ENCODE peak calls at places on chromosomes 11 and 22, in five cellular contexts. T, S, B, P and Q are unnamed samples.

GRCh38 chr22:37309221-37310074 is 27.1 kb downstream of the CYTH4 start:
- DNase-seq in T (no peak), S (no peak), B (no peak), P (peak), Q (peak)

GRCh38 chr11:2740275-2740940 is 40.6 kb upstream of the KCNQ1OT1 start:
- DNase-seq in T (peak), S (no peak), B (no peak), P (no peak), Q (no peak)

GRCh38 chr22:50035976-50036375 is 22.1 kb downstream of the TTLL8 start:
- DNase-seq in T (no peak), S (no peak), B (no peak), P (no peak), Q (no peak)

GRCh38 chr22:38506118-38506962 is at the start of gene DDX17:
- DNase-seq in T (peak), S (peak), B (peak), P (peak), Q (peak)

GRCh38 chr11:76680517-76681425 is 10.2 kb upstream of the LRRC32 start:
- DNase-seq in T (peak), S (peak), B (no peak), P (peak), Q (peak)

GRCh38 chr22:46129390-46130041 is 20.8 kb upstream of the PPARA start:
- DNase-seq in T (no peak), S (no peak), B (no peak), P (peak), Q (no peak)

GRCh38 chr11:83951521-83951920 is 665.4 kb upstream of the CCDC90B start:
- DNase-seq in T (no peak), S (no peak), B (no peak), P (no peak), Q (no peak)

GRCh38 chr11:12267921-12268320 is 109.5 kb upstream of the PARVA start:
- DNase-seq in T (no peak), S (no peak), B (no peak), P (no peak), Q (no peak)

GRCh38 chr11:128463386-128463829 is 124.0 kb downstream of the ETS1 start:
- DNase-seq in T (no peak), S (peak), B (no peak), P (no peak), Q (no peak)

GRCh38 chr11:72700026-72700610 is 25.9 kb upstream of the PDE2A start:
- DNase-seq in T (no peak), S (peak), B (peak), P (no peak), Q (no peak)

GRCh38 chr11:125364085-125364822 is 131.8 kb downstream of the FEZ1 start:
- DNase-seq in T (no peak), S (no peak), B (peak), P (no peak), Q (no peak)

GRCh38 chr11:75147875-75148263 is 3.0 kb upstream of the SLCO2B1 start:
- DNase-seq in T (no peak), S (no peak), B (no peak), P (no peak), Q (no peak)

GRCh38 chr22:30361916-30362631 is 5.3 kb downstream of the CCDC157 start:
- DNase-seq in T (no peak), S (no peak), B (no peak), P (no peak), Q (no peak)